ENCODE peak calls at places on chromosomes 3 and 15, in ten cellular contexts. D, Z, P, B, A, J, K, S, L and X are unnamed samples.

GRCh38 chr3:176740891-176741290 is 456.4 kb downstream of the TBL1XR1 start:
- DNase-seq in D (no peak), Z (no peak), P (no peak), B (no peak), A (no peak), J (no peak), K (no peak), S (no peak), L (no peak), X (no peak)

GRCh38 chr3:83734656-83735055 is 1224.1 kb upstream of the CADM2 start:
- DNase-seq in D (no peak), Z (no peak), P (no peak), B (no peak), A (no peak), J (no peak), K (no peak), S (no peak), L (no peak), X (no peak)

GRCh38 chr3:14508966-14509795 is 31.0 kb downstream of the GRIP2 start:
- DNase-seq in D (peak; percentile 73), Z (peak; percentile 59), P (peak; percentile 81), B (no peak), A (peak; percentile 80), J (peak; percentile 71), K (no peak), S (peak; percentile 76), L (no peak), X (peak; percentile 89)

GRCh38 chr3:132448211-132448961 is 31.1 kb downstream of the DNAJC13 start:
- DNase-seq in D (peak; percentile 33), Z (peak; percentile 35), P (no peak), B (no peak), A (no peak), J (no peak), K (no peak), S (no peak), L (no peak), X (no peak)

GRCh38 chr3:149660462-149660861 is 2.6 kb upstream of the WWTR1 start:
- DNase-seq in D (no peak), Z (no peak), P (no peak), B (no peak), A (no peak), J (no peak), K (no peak), S (no peak), L (no peak), X (no peak)

GRCh38 chr3:99319450-99319849 is 318.9 kb upstream of the COL8A1 start:
- DNase-seq in D (no peak), Z (no peak), P (no peak), B (no peak), A (no peak), J (no peak), K (no peak), S (no peak), L (no peak), X (no peak)

GRCh38 chr15:25179673-25180511 is 225.1 kb downstream of the SNRPN start:
- DNase-seq in D (peak; percentile 9), Z (no peak), P (no peak), B (no peak), A (no peak), J (no peak), K (no peak), S (peak; percentile 7), L (no peak), X (peak; percentile 15)

GRCh38 chr3:165339753-165340152 is 143.6 kb upstream of the SLITRK3 start:
- DNase-seq in D (no peak), Z (no peak), P (no peak), B (no peak), A (peak; percentile 43), J (peak; percentile 5), K (no peak), S (no peak), L (no peak), X (no peak)

DNA sequence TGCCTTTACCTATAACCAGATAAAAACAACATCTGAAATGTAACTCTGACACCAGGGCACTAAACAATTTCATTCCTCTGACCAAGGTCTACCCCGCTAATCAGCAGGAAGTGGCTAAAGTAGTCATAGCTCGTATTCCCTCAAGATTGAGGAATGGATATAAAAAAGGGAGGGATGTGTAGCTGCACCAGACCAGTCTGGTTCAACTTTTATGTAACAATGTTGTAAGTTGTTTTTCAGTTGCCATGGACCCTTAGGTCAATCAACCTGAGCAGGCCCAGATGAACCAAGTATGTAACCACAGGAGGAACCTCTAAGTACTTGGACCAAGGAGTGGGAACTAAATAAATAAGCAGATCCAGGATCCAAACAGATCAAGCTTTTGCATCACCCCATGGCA is 28.4 kb upstream of the IFT57 start:
- DNase-seq in D (no peak), Z (no peak), P (no peak), B (peak; percentile 29), A (peak; percentile 13), J (no peak), K (no peak), S (no peak), L (no peak), X (no peak)
- TF ChIP-seq CTCF in D (no peak), Z (no peak), P (no peak), B (no peak), A (no peak), J (no peak), K (no peak), S (no peak), L (no peak), X (no peak)

GRCh38 chr3:55439657-55440405 is 47.3 kb downstream of the WNT5A start:
- DNase-seq in D (no peak), Z (no peak), P (no peak), B (no peak), A (no peak), J (no peak), K (no peak), S (no peak), L (no peak), X (no peak)

GRCh38 chr3:55431041-55431440 is 56.1 kb downstream of the WNT5A start:
- DNase-seq in D (no peak), Z (no peak), P (no peak), B (no peak), A (no peak), J (no peak), K (no peak), S (no peak), L (no peak), X (no peak)

GRCh38 chr3:55435446-55435845 is 51.7 kb downstream of the WNT5A start:
- DNase-seq in D (no peak), Z (no peak), P (no peak), B (no peak), A (no peak), J (no peak), K (no peak), S (no peak), L (no peak), X (no peak)

GRCh38 chr3:55436644-55437043 is 50.5 kb downstream of the WNT5A start:
- DNase-seq in D (no peak), Z (no peak), P (no peak), B (no peak), A (no peak), J (no peak), K (no peak), S (no peak), L (no peak), X (no peak)

DNA sequence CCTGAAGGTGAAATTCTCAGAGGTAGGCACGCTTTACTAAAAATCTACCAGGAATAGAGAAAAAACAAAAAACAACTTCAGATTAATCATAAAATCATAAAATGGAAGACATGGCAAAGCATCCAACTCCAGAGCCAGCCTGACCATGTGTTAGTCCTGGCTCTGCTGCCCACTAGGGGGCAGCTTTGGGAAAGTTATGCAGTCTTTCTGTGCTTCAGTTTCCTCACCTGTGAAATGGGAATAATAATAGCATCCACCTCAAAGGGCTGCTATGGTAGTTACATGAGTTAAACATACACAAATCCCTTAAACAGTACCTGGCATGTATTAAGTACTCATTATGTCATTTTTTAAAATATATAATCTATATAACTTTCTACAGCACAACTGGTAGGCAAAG is 52.3 kb downstream of the WNT5A start:
- DNase-seq in D (no peak), Z (peak; percentile 38), P (no peak), B (peak; percentile 28), A (peak; percentile 73), J (no peak), K (no peak), S (no peak), L (no peak), X (no peak)
- TF ChIP-seq CTCF in D (peak; percentile 38), Z (peak; percentile 44), P (peak; percentile 16), B (peak; percentile 75), A (peak; percentile 83), J (peak; percentile 37), K (peak; percentile 39), S (peak; percentile 29), L (peak; percentile 74), X (peak; percentile 33)

GRCh38 chr15:32033186-32033890 is 3.0 kb downstream of the CHRNA7 start:
- DNase-seq in D (no peak), Z (peak; percentile 12), P (no peak), B (no peak), A (no peak), J (no peak), K (no peak), S (no peak), L (no peak), X (no peak)

GRCh38 chr15:32028921-32029320 is 1.4 kb upstream of the CHRNA7 start:
- DNase-seq in D (no peak), Z (no peak), P (no peak), B (no peak), A (no peak), J (peak; percentile 72), K (no peak), S (no peak), L (no peak), X (no peak)

GRCh38 chr15:32030795-32031194 is 480 bp downstream of the CHRNA7 start:
- DNase-seq in D (no peak), Z (peak; percentile 62), P (no peak), B (no peak), A (no peak), J (peak; percentile 31), K (no peak), S (no peak), L (no peak), X (no peak)

GRCh38 chr15:32029409-32029861 is 880 bp upstream of the CHRNA7 start:
- DNase-seq in D (no peak), Z (peak; percentile 39), P (peak; percentile 31), B (no peak), A (no peak), J (peak; percentile 87), K (no peak), S (no peak), L (no peak), X (no peak)

DNA sequence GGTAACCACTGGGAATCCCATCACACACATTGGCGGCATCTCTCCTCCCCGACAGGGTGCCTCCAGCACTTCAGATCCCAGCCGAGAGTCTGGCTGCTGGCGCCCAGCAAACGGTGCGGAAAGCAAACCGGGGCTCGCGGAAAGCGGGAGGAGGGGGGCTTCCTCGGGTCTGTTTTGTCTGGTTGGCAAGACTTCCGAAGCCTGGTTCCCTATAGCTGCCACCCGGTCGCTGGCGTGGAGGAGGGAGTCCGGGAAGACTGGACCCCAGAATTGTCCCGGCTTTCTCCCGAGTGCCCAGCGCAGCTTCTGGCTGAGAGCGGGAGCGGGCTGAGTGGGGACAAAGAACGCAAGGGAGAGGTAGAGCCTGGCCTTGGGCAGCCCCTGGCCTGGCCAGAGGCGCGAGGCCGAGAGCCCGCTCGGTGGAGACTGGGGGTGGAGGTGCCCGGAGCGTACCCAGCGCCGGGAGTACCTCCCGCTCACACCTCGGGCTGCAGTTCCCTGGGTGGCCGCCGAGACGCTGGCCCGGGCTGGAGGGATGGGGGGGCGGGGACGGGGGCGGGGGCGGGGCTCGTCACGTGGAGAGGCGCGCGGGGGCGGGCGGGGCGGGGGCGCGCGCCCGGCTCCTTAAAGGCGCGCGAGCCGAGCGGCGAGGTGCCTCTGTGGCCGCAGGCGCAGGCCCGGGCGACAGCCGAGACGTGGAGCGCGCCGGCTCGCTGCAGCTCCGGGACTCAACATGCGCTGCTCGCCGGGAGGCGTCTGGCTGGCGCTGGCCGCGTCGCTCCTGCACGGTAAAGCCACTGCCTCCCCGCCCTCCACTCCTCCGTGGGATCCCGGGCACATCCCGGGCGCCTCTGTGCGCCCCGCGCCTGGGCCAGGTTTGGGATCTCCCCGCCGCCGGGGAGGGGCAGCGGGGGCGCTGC is at the start of gene CHRNA7:
- DNase-seq in D (peak; percentile 59), Z (peak; percentile 83), P (peak; percentile 64), B (peak; percentile 15), A (peak; percentile 31), J (peak; percentile 87), K (no peak), S (peak; percentile 15), L (no peak), X (peak; percentile 27)
- TF ChIP-seq CTCF in D (peak; percentile 56), Z (peak; percentile 61), P (no peak), B (no peak), A (no peak), J (no peak), K (no peak), S (peak; percentile 42), L (no peak), X (no peak)

DNA sequence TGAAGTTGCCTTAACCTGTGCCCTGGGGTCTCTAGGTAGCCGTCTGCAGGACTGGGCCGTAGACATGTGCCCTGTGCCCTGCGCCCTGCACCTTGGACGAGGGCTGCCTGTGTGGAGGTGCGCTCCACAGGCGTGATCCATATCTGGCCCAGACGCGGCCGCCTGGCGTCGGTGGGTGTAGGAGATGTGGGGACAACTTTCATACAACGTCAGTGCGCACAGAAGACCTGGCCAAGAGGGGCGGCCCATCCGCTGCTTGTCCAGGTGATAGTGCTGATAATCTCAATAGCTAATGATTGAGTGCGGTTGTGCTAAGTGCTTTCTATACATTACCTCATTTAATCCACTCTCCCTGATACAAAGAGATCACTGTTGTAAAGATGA is 665 bp upstream of the RASGRP1 start:
- DNase-seq in D (no peak), Z (no peak), P (no peak), B (no peak), A (no peak), J (no peak), K (no peak), S (no peak), L (no peak), X (no peak)
- TF ChIP-seq CTCF in D (no peak), Z (no peak), P (no peak), B (no peak), A (no peak), J (no peak), K (no peak), S (no peak), L (no peak), X (no peak)